ENCODE peak calls at places on chromosomes 16 and 17, in ten cellular contexts. O, E, C, D, A, L, I, J, Z and R are unnamed samples.
A peak's percentile ranks its signal among the peaks of the same experiment; 100 is the strongest.

GRCh38 chr17:58156839-58157803 is 8.9 kb downstream of the OR4D1 start:
- DNase-seq in I (no peak), O (peak; percentile 40), E (no peak), A (no peak), D (no peak), C (peak; percentile 60), J (peak; percentile 20), Z (no peak), L (no peak), R (no peak)

GRCh38 chr17:77963441-77963840 is 4.9 kb downstream of the TNRC6C start:
- DNase-seq in C (no peak), I (peak; percentile 18), L (no peak), Z (peak; percentile 54), D (no peak), A (peak; percentile 40), E (peak; percentile 79), J (peak; percentile 74), O (peak; percentile 10), R (no peak)

GRCh38 chr17:80026359-80027042 is 9.2 kb downstream of the TBC1D16 start:
- DNase-seq in Z (no peak), C (no peak), I (peak; percentile 86), D (no peak), J (no peak), E (no peak), A (peak; percentile 59), L (no peak), O (no peak), R (no peak)

GRCh38 chr16:51150159-51150893 is 744 bp downstream of the SALL1 start:
- DNase-seq in D (no peak), C (no peak), Z (no peak), J (peak; percentile 61), L (no peak), O (no peak), I (no peak), A (no peak), E (no peak), R (no peak)

GRCh38 chr16:26454102-26454501 is 612.6 kb upstream of the C16orf82 start:
- DNase-seq in E (no peak), I (no peak), O (no peak), J (no peak), C (no peak), A (no peak), L (no peak), D (no peak), Z (no peak), R (no peak)

GRCh38 chr17:55664287-55664686 is 58.4 kb downstream of the TMEM100 start:
- DNase-seq in L (no peak), A (no peak), O (no peak), D (no peak), I (no peak), C (no peak), Z (no peak), E (no peak), J (no peak), R (no peak)

GRCh38 chr16:57283214-57283955 is 1.1 kb downstream of the PLLP start:
- DNase-seq in A (no peak), E (no peak), D (no peak), I (no peak), O (no peak), C (no peak), L (no peak), J (no peak), Z (no peak), R (no peak)

GRCh38 chr17:6868579-6868978 is 37.0 kb upstream of the TEKT1 start:
- DNase-seq in L (peak; percentile 60), I (no peak), A (no peak), O (no peak), Z (no peak), C (no peak), D (no peak), E (no peak), J (no peak), R (no peak)

GRCh38 chr16:4561565-4561964 is 5.4 kb downstream of the C16orf96 start:
- DNase-seq in E (no peak), L (no peak), D (no peak), C (no peak), A (no peak), Z (no peak), O (no peak), I (no peak), J (no peak), R (no peak)

GRCh38 chr16:726438-727290 is at the start of the genes CCDC78 and HAGHL:
- DNase-seq in A (no peak), I (no peak), J (peak; percentile 86), D (no peak), L (no peak), E (no peak), C (peak; percentile 56), Z (no peak), O (peak; percentile 57), R (no peak)

GRCh38 chr16:26643519-26643918 is 423.2 kb upstream of the C16orf82 start:
- DNase-seq in I (no peak), E (no peak), J (no peak), A (no peak), C (no peak), O (no peak), D (no peak), Z (no peak), L (no peak), R (no peak)

GRCh38 chr16:81277681-81278080 is 37.1 kb upstream of the GAN start:
- DNase-seq in L (peak; percentile 53), A (no peak), Z (no peak), D (no peak), J (no peak), O (no peak), E (no peak), C (no peak), I (no peak), R (peak; percentile 56)

GRCh38 chr16:65524997-65525396 is 403.1 kb upstream of the CDH11 start:
- DNase-seq in Z (no peak), A (no peak), J (no peak), C (no peak), L (no peak), E (no peak), O (no peak), D (no peak), I (no peak), R (no peak)

GRCh38 chr17:29825604-29826003 is 104.4 kb downstream of the SSH2 start:
- DNase-seq in L (no peak), E (no peak), J (no peak), O (no peak), D (no peak), A (no peak), Z (no peak), I (peak; percentile 71), C (no peak), R (no peak)

GRCh38 chr17:9809409-9809808 is 12.5 kb downstream of the GSG1L2 start:
- DNase-seq in Z (no peak), I (no peak), D (no peak), L (no peak), J (no peak), O (no peak), A (no peak), C (no peak), E (no peak), R (no peak)

GRCh38 chr16:66146689-66147330 is 219.7 kb upstream of the CDH5 start:
- DNase-seq in C (no peak), I (no peak), Z (no peak), E (no peak), J (no peak), L (no peak), O (no peak), D (no peak), A (no peak), R (no peak)

GRCh38 chr17:73267648-73268537 is 6.2 kb upstream of the CPSF4L start:
- DNase-seq in E (no peak), A (no peak), I (no peak), J (no peak), Z (no peak), L (no peak), C (no peak), O (no peak), D (no peak), R (no peak)